ENCODE peak calls at places on chromosomes 2 and 18, in five cellular contexts. N, B, Z, F and C are unnamed samples.

GRCh38 chr18:3611313-3612038 is 161.5 kb downstream of the TGIF1 start:
- DNase-seq in N (no peak), B (no peak), Z (no peak), F (no peak), C (no peak)

GRCh38 chr2:186456941-186457340 is 29.1 kb upstream of the ZC3H15 start:
- DNase-seq in N (no peak), B (peak; percentile 82), Z (no peak), F (no peak), C (peak; percentile 65)

GRCh38 chr2:236731767-236732580 is 162.3 kb downstream of the ACKR3 start:
- DNase-seq in N (no peak), B (no peak), Z (peak; percentile 46), F (peak; percentile 83), C (no peak)

GRCh38 chr2:70833246-70833645 is 2.4 kb downstream of the CD207 start:
- DNase-seq in N (no peak), B (no peak), Z (no peak), F (no peak), C (no peak)

GRCh38 chr2:44912660-44913059 is 28.8 kb upstream of the SIX3 start:
- DNase-seq in N (no peak), B (no peak), Z (no peak), F (no peak), C (no peak)

GRCh38 chr2:28035163-28035690 is 144.7 kb downstream of the BABAM2 start:
- DNase-seq in N (no peak), B (no peak), Z (no peak), F (no peak), C (no peak)

GRCh38 chr2:173982918-173983317 is 17.7 kb upstream of the SP3 start:
- DNase-seq in N (no peak), B (peak; percentile 57), Z (peak; percentile 32), F (peak; percentile 44), C (no peak)

GRCh38 chr2:79159653-79160052 is at the start of gene REG3A:
- DNase-seq in N (no peak), B (no peak), Z (no peak), F (no peak), C (no peak)

GRCh38 chr18:36420826-36421225 is 123.3 kb downstream of the FHOD3 start:
- DNase-seq in N (no peak), B (no peak), Z (no peak), F (no peak), C (no peak)

GRCh38 chr2:109032229-109032800 is 43.3 kb upstream of the EDAR start:
- DNase-seq in N (no peak), B (no peak), Z (no peak), F (no peak), C (no peak)

GRCh38 chr18:3246636-3247242 is 862 bp upstream of the MYL12A start:
- DNase-seq in N (peak; percentile 34), B (no peak), Z (no peak), F (peak; percentile 59), C (no peak)

GRCh38 chr2:145022671-145023330 is 502.9 kb upstream of the ZEB2 start:
- DNase-seq in N (no peak), B (no peak), Z (no peak), F (no peak), C (peak; percentile 61)

GRCh38 chr2:26175716-26176615 is 3.1 kb downstream of the GAREM2 start:
- DNase-seq in N (no peak), B (no peak), Z (peak; percentile 41), F (no peak), C (no peak)

GRCh38 chr2:238308177-238308576 is 12.1 kb upstream of the TRAF3IP1 start:
- DNase-seq in N (peak; percentile 69), B (no peak), Z (peak; percentile 30), F (no peak), C (no peak)

GRCh38 chr2:62501794-62502500 is 4.0 kb downstream of the TMEM17 start:
- DNase-seq in N (no peak), B (no peak), Z (no peak), F (no peak), C (peak; percentile 15)

GRCh38 chr18:46497129-46497528 is 159.9 kb downstream of the LOXHD1 start:
- DNase-seq in N (peak; percentile 78), B (peak; percentile 9), Z (no peak), F (peak; percentile 15), C (no peak)

GRCh38 chr2:69493268-69493667 is 56.0 kb upstream of the NFU1 start:
- DNase-seq in N (peak; percentile 30), B (no peak), Z (no peak), F (peak; percentile 35), C (no peak)

GRCh38 chr2:175478369-175478768 is 296.9 kb upstream of the ATP5MC3 start:
- DNase-seq in N (no peak), B (no peak), Z (no peak), F (no peak), C (no peak)

GRCh38 chr2:44170337-44170736 is 1.7 kb downstream of the PPM1B start:
- DNase-seq in N (no peak), B (no peak), Z (no peak), F (no peak), C (no peak)

GRCh38 chr2:62014102-62014501 is 108.6 kb downstream of the COMMD1 start:
- DNase-seq in N (peak; percentile 22), B (peak; percentile 71), Z (peak; percentile 30), F (peak; percentile 82), C (peak; percentile 29)

GRCh38 chr2:60926751-60927568 is 45.6 kb downstream of the REL start:
- DNase-seq in N (no peak), B (no peak), Z (no peak), F (no peak), C (peak; percentile 13)

GRCh38 chr2:205721057-205721767 is 38.9 kb downstream of the NRP2 start:
- DNase-seq in N (peak; percentile 73), B (no peak), Z (peak; percentile 87), F (no peak), C (no peak)

GRCh38 chr2:101147062-101147461 is 4.1 kb downstream of the TBC1D8 start:
- DNase-seq in N (no peak), B (no peak), Z (no peak), F (no peak), C (no peak)

GRCh38 chr2:101149241-101150192 is 1.7 kb downstream of the TBC1D8 start:
- DNase-seq in N (peak; percentile 32), B (no peak), Z (no peak), F (no peak), C (no peak)

GRCh38 chr2:101150306-101151140 is 659 bp downstream of the TBC1D8 start:
- DNase-seq in N (peak; percentile 57), B (no peak), Z (peak; percentile 57), F (peak; percentile 28), C (no peak)

GRCh38 chr2:101147971-101148370 is 3.2 kb downstream of the TBC1D8 start:
- DNase-seq in N (no peak), B (no peak), Z (no peak), F (no peak), C (no peak)

DNA sequence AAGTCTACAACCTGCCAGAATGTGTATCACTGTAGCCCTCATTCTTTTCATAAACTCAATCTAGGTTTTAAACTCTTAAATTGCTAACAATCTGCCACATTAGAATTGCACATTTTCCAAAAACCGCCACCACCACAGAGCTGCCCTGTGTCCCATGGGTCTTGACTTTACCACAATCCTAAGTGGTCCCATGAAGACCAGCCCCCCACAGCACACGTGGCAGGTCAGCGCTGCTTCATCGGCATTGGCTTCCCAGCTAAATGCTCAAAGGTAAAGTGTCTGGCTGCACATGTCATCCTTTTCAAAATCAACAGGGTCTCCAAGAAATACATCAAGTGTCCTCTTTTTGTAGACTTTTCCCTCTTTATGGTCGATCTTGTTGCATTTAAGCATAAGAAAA is 2.4 kb downstream of the TBC1D8 start:
- DNase-seq in N (no peak), B (no peak), Z (no peak), F (no peak), C (no peak)
- H3K4me3 ChIP-seq in N (peak overlapping the region; percentile 97), B (no peak overlapping the region), Z (no peak overlapping the region), F (peak overlapping the region; percentile 90), C (no peak overlapping the region)

DNA sequence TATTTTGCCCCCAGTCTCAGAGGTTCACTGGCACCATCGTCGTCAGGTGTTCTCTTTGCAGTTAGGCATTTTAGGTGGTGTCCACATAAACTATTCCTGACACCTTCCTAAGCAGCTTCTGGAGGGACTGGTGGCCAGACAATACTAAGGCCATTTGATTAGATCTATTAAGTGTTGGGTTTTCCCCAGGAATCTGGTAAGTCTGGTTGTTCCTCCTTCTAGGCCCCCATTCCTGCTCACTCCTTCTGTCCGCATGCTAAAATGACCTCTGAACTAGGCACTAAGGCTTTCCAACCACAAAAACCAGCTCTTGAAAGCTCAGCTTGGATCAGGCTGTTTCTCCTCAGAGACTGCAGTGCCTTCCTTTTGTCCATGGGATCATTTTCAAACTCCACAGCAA is 100.7 kb downstream of the MGAT5 start:
- DNase-seq in N (no peak), B (no peak), Z (no peak), F (no peak), C (no peak)
- TF ChIP-seq CTCF in N (no peak), B (no peak), Z (no peak), F (no peak), C (no peak)

GRCh38 chr2:112340868-112341267 is 65.5 kb downstream of the ZC3H6 start:
- DNase-seq in N (no peak), B (no peak), Z (no peak), F (no peak), C (no peak)
- H3K4me3 ChIP-seq in N (no peak overlapping the region), B (no peak overlapping the region), Z (no peak overlapping the region), F (no peak overlapping the region), C (no peak overlapping the region)

DNA sequence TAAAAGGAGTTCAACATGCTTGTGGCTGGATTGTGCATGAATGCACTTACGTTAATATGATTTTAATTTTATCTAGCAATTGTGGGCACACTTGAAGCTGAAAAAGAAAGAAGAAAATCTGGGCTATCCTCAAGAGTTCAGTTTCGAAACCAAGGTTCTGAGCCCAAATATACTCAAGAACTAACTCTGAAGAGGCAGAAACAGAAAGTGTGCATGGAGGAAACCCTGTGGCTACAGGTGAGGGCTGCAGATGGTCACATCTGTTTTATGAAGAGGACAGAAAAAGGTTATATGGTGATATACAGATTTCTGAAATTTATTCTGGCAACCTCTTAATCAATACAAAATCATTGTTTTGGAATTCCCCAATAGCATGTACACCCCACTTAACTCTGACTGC is 57.3 kb downstream of the ITGA6 start:
- DNase-seq in N (no peak), B (no peak), Z (no peak), F (no peak), C (no peak)
- TF ChIP-seq CTCF in N (no peak), B (no peak), Z (no peak), F (no peak), C (no peak)

DNA sequence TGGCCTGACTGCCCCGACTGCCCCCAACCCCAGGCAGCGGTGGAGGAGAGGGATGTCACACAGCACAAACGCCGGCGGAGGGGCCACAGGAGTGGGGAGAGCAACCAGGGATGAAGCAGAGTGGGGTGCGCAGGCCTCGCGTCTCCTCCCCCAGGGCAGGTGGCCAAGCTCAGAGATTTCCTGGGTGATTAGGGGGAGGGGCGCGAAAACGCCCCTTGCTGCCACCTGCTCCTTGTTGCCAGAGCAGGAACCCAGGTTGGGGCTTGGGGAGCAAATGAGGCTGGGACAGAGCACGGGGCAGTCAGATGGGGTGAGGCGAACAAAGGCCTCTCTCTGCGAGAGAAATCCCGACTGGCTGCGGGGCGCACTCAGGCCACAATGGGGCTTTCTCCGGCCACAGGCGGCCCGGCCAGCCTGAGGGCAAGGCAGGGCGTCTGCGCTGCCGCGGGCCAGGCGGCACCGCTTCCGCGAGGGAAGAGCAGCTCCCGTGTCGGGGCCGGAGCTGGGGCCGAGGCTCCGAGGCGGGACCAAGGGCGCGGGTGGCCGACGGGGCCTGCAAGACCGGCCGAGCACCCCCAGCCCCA is 11.5 kb downstream of the TEX44 start:
- DNase-seq in N (peak; percentile 67), B (no peak), Z (peak; percentile 94), F (peak; percentile 53), C (no peak)
- H3K4me3 ChIP-seq in N (peak overlapping the region; percentile 63), B (peak overlapping the region; percentile 42), Z (peak overlapping the region; percentile 64), F (peak overlapping the region; percentile 57), C (peak overlapping the region; percentile 57)

GRCh38 chr2:240451108-240451611 is 15.7 kb downstream of the GPC1 start:
- DNase-seq in N (no peak), B (no peak), Z (no peak), F (no peak), C (no peak)
- TF ChIP-seq CTCF in N (no peak), B (no peak), Z (no peak), F (no peak), C (no peak)